ENCODE peak calls at places on chromosomes 3 and 15, in four cellular contexts. R is colonic mucosa, H is fibroblast of lung, O is right cardiac atrium. P is an unnamed sample.

GRCh38 chr15:39642011-39642640 is 61.2 kb downstream of the THBS1 start:
- DNase-seq in R (no peak), H (peak; percentile 47), O (no peak), P (peak; percentile 6)

GRCh38 chr15:93520206-93520605 is 431.2 kb upstream of the RGMA start:
- DNase-seq in R (no peak), H (no peak), O (no peak), P (no peak)

GRCh38 chr15:34217587-34218225 is 7.1 kb upstream of the EMC4 start:
- DNase-seq in R (no peak), H (no peak), O (no peak), P (no peak)

GRCh38 chr15:77057650-77058049 is 13.3 kb downstream of the TSPAN3 start:
- DNase-seq in R (no peak), H (no peak), O (no peak), P (no peak)

GRCh38 chr3:3227670-3228069 is 48.2 kb upstream of the CRBN start:
- DNase-seq in R (no peak), H (no peak), O (peak; percentile 46), P (no peak)

GRCh38 chr15:75702431-75702830 is 10.2 kb downstream of the CSPG4 start:
- DNase-seq in R (no peak), H (no peak), O (peak; percentile 61), P (no peak)

GRCh38 chr15:92100751-92101150 is 247.2 kb downstream of the SLCO3A1 start:
- DNase-seq in R (no peak), H (no peak), O (no peak), P (no peak)

GRCh38 chr15:65819563-65819960 is 27.5 kb upstream of the DENND4A start:
- DNase-seq in R (no peak), H (no peak), O (no peak), P (no peak)

GRCh38 chr3:9280477-9281219 is 31.2 kb upstream of the SRGAP3 start:
- DNase-seq in R (no peak), H (no peak), O (no peak), P (no peak)

GRCh38 chr3:55486101-55486856 is 827 bp downstream of the WNT5A start:
- DNase-seq in R (peak; percentile 63), H (peak; percentile 83), O (peak; percentile 90), P (no peak)

GRCh38 chr3:119918992-119919933 is 137.4 kb downstream of the NR1I2 start:
- DNase-seq in R (no peak), H (peak; percentile 12), O (no peak), P (no peak)

GRCh38 chr3:31893174-31893573 is 87.9 kb downstream of the OSBPL10 start:
- DNase-seq in R (no peak), H (peak; percentile 46), O (no peak), P (no peak)

GRCh38 chr3:146542968-146543367 is 1.4 kb downstream of the PLSCR1 start:
- DNase-seq in R (no peak), H (no peak), O (no peak), P (no peak)

GRCh38 chr3:198028718-198029117 is 68.7 kb downstream of the LMLN start:
- DNase-seq in R (no peak), H (peak; percentile 88), O (no peak), P (no peak)

GRCh38 chr15:26023691-26024090 is 160.6 kb upstream of the ATP10A start:
- DNase-seq in R (no peak), H (no peak), O (no peak), P (no peak)

GRCh38 chr15:31251165-31251564 is 75.5 kb upstream of the KLF13 start:
- DNase-seq in R (no peak), H (no peak), O (peak; percentile 4), P (no peak)

GRCh38 chr3:143078883-143079282 is 40.7 kb upstream of the CHST2 start:
- DNase-seq in R (no peak), H (no peak), O (no peak), P (no peak)

GRCh38 chr15:42024303-42024702 is 3.5 kb upstream of the PLA2G4E start:
- DNase-seq in R (no peak), H (no peak), O (no peak), P (no peak)

GRCh38 chr3:131903988-131904415 is 130.8 kb downstream of the CPNE4 start:
- DNase-seq in R (no peak), H (peak; percentile 98), O (no peak), P (no peak)

GRCh38 chr3:43919067-43919466 is 228.3 kb downstream of the ABHD5 start:
- DNase-seq in R (no peak), H (peak; percentile 13), O (no peak), P (no peak)

GRCh38 chr3:140018556-140018955 is 83.6 kb downstream of the CLSTN2 start:
- DNase-seq in R (no peak), H (no peak), O (no peak), P (no peak)

GRCh38 chr3:138188013-138188352 is 882 bp downstream of the ARMC8 start:
- DNase-seq in R (no peak), H (peak; percentile 83), O (no peak), P (no peak)

GRCh38 chr3:13528217-13528801 is 20.6 kb upstream of the FBLN2 start:
- DNase-seq in R (no peak), H (no peak), O (peak; percentile 87), P (no peak)

GRCh38 chr3:128424508-128425069 is 42.1 kb downstream of the DNAJB8 start:
- DNase-seq in R (no peak), H (peak; percentile 71), O (no peak), P (no peak)

GRCh38 chr3:64530434-64531049 is 157.3 kb downstream of the ADAMTS9 start:
- DNase-seq in R (peak; percentile 70), H (peak; percentile 69), O (peak; percentile 48), P (peak; percentile 31)

GRCh38 chr15:67512140-67512539 is 8.8 kb upstream of the C15orf61 start:
- DNase-seq in R (no peak), H (no peak), O (no peak), P (no peak)

GRCh38 chr3:5096368-5096767 is 25.7 kb upstream of the ARL8B start:
- DNase-seq in R (no peak), H (peak; percentile 3), O (no peak), P (no peak)

GRCh38 chr3:44969170-44969569 is 6.8 kb downstream of the ZDHHC3 start:
- DNase-seq in R (no peak), H (no peak), O (no peak), P (no peak)

GRCh38 chr3:154428369-154429206 is 1.4 kb downstream of the GPR149 start:
- DNase-seq in R (no peak), H (no peak), O (peak; percentile 12), P (no peak)

GRCh38 chr3:169232863-169233262 is 430.6 kb downstream of the MECOM start:
- DNase-seq in R (no peak), H (peak; percentile 41), O (no peak), P (no peak)

DNA sequence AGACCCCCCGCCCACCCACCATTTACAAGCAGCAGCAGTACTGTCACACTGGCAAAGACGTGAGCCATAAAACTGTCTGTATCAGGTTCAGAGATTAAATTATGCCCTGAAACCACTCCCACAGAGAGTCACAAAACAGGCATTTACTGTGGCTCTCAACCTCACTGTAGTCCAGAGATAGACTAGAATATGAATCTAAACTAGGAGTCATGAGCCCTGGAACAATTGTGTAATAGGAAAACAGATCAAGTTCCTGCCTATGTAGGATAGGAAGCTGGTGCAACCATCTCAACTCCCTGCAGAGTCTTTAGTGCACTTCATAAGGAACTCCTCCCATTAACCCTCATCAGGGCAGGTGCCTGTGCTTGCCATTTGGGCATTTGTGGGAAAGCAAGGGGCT is 61.7 kb downstream of the FAM227B start:
- DNase-seq in R (no peak), H (peak; percentile 21), O (no peak), P (no peak)
- H3K9me3 ChIP-seq in R (no peaks in the 10 kb centered on the region), H (no peaks in the 10 kb centered on the region), O (no peaks in the 10 kb centered on the region), P (no peaks in the 10 kb centered on the region)

DNA sequence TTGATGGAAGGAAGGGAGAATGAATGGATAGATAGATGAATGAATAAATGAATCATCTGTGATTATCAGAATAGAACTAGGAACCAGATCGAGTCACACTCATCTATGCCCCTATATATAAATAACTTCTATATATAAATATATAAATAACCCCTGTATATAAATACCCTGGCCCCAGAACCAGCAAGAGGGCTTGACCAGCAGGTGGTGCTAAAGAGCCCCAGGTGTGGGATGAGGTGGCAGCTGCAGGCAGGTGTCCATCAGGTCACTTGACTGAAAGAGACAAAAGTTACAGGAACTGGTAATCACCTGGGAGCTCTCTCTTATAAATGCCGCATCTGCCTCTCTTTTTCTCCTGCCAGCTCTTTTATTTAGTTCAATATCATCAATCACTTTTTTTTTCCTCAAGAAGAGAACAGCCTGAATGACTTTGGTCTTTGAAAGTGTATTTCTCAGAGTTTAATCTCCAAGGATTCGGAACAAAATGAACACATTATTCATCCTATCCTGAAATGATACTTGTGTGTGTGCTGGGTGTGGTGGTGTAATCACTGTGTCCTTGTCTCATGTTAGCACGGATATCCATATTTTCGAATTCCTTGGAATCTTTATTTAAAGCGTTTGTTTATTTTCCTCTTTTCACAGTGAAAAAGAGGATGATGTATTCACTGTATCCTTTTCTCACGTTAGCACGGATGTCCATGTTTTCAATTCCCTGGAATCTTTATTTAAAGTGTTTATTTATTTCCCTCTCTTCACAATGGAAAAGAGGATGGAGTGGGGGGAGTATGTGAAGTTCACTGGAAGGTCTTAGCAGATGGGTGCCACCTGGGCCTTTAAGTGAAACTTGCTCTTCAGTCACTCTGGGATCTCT is 35.4 kb upstream of the ATG7 start:
- DNase-seq in R (peak; percentile 87), H (peak; percentile 48), O (peak; percentile 75), P (peak; percentile 80)
- H3K27ac ChIP-seq in R (no peak overlapping the region), H (peak overlapping the region; percentile 67), O (no peak overlapping the region), P (no peak overlapping the region)

GRCh38 chr3:26827169-26827568 is 204.6 kb downstream of the LRRC3B start:
- DNase-seq in R (no peak), H (no peak), O (no peak), P (no peak)

GRCh38 chr3:26825454-26825853 is 202.9 kb downstream of the LRRC3B start:
- DNase-seq in R (no peak), H (no peak), O (no peak), P (no peak)
- H3K9me3 ChIP-seq in R (no peaks in the 10 kb centered on the region), H (no peaks in the 10 kb centered on the region), O (no peaks in the 10 kb centered on the region), P (no peaks in the 10 kb centered on the region)

GRCh38 chr3:126025862-126026261 is 56.9 kb downstream of the ROPN1B start:
- DNase-seq in R (no peak), H (no peak), O (no peak), P (no peak)

GRCh38 chr3:126029241-126029640 is 54.7 kb downstream of the SLC41A3 start:
- DNase-seq in R (peak; percentile 1), H (no peak), O (no peak), P (no peak)

GRCh38 chr3:126026277-126026751 is 57.3 kb downstream of the ROPN1B start:
- DNase-seq in R (no peak), H (no peak), O (no peak), P (no peak)

GRCh38 chr3:126026761-126027160 is 57.2 kb downstream of the SLC41A3 start:
- DNase-seq in R (peak; percentile 4), H (no peak), O (no peak), P (no peak)

DNA sequence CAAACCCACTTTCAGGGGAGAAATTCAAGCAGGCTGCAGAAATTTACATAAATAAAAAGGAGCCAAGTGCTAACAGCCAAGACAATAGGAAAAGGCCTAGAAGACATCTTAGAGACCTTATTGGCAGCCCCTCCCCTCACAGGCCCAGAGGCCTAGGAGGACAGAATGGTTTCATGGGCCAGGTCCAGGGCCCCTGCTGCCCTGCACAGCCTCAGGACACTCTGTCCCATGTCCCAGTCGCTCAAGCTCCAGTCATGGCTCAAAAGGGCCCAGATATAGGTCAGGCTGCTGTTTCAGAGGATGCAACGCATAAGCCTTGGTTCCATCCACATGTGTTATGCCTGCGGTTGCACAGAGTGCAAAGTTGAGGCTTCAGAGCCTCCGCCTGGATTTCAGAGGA is 55.8 kb downstream of the SLC41A3 start:
- DNase-seq in R (no peak), H (no peak), O (no peak), P (no peak)
- H3K27ac ChIP-seq in R (no peak overlapping the region), H (no peak overlapping the region), O (no peak overlapping the region), P (no peak overlapping the region)